ENCODE peak calls at places on chromosomes 1 and 21, in eight cellular contexts. One of them, this sample, is unnamed.

GRCh38 chr1:204294371-204294770 is 65.4 kb downstream of the PLEKHA6 start:
- DNase-seq in CD4-positive, CD25-positive, alpha-beta regulatory T cell: no peak
- DNase-seq in upper lobe of right lung: no peak
- DNase-seq in tibial artery: peak; percentile 83
- DNase-seq in prostate gland: no peak
- DNase-seq in IMR-90: peak; percentile 97
- DNase-seq in GM12878: no peak
- DNase-seq in psoas muscle: peak; percentile 71
- DNase-seq in this sample: peak; percentile 63

GRCh38 chr1:210587547-210587946 is 258.8 kb downstream of the HHAT start:
- DNase-seq in CD4-positive, CD25-positive, alpha-beta regulatory T cell: no peak
- DNase-seq in GM12878: no peak
- DNase-seq in tibial artery: no peak
- DNase-seq in upper lobe of right lung: no peak
- DNase-seq in IMR-90: peak; percentile 25
- DNase-seq in psoas muscle: no peak
- DNase-seq in prostate gland: no peak
- DNase-seq in this sample: no peak

GRCh38 chr21:43340491-43341348 is 86.2 kb downstream of the SIK1 start:
- DNase-seq in IMR-90: peak; percentile 95
- DNase-seq in prostate gland: no peak
- DNase-seq in tibial artery: no peak
- DNase-seq in upper lobe of right lung: no peak
- DNase-seq in CD4-positive, CD25-positive, alpha-beta regulatory T cell: no peak
- DNase-seq in GM12878: no peak
- DNase-seq in psoas muscle: peak; percentile 41
- DNase-seq in this sample: no peak

GRCh38 chr1:208048904-208049303 is 138.0 kb upstream of the CD34 start:
- DNase-seq in GM12878: no peak
- DNase-seq in psoas muscle: no peak
- DNase-seq in IMR-90: no peak
- DNase-seq in prostate gland: no peak
- DNase-seq in upper lobe of right lung: no peak
- DNase-seq in CD4-positive, CD25-positive, alpha-beta regulatory T cell: no peak
- DNase-seq in tibial artery: no peak
- DNase-seq in this sample: no peak

GRCh38 chr21:46562964-46563607 is 41.8 kb downstream of the S100B start:
- DNase-seq in upper lobe of right lung: no peak
- DNase-seq in psoas muscle: peak; percentile 60
- DNase-seq in CD4-positive, CD25-positive, alpha-beta regulatory T cell: no peak
- DNase-seq in GM12878: no peak
- DNase-seq in IMR-90: no peak
- DNase-seq in tibial artery: no peak
- DNase-seq in prostate gland: no peak
- DNase-seq in this sample: peak; percentile 69

GRCh38 chr1:5494518-5494917 is 497.7 kb downstream of the NPHP4 start:
- DNase-seq in prostate gland: peak; percentile 62
- DNase-seq in upper lobe of right lung: no peak
- DNase-seq in GM12878: no peak
- DNase-seq in tibial artery: no peak
- DNase-seq in psoas muscle: no peak
- DNase-seq in IMR-90: no peak
- DNase-seq in CD4-positive, CD25-positive, alpha-beta regulatory T cell: no peak
- DNase-seq in this sample: peak; percentile 1

GRCh38 chr1:160094291-160094625 is 4.2 kb downstream of the IGSF8 start:
- DNase-seq in prostate gland: no peak
- DNase-seq in GM12878: no peak
- DNase-seq in CD4-positive, CD25-positive, alpha-beta regulatory T cell: no peak
- DNase-seq in tibial artery: no peak
- DNase-seq in psoas muscle: no peak
- DNase-seq in IMR-90: no peak
- DNase-seq in upper lobe of right lung: no peak
- DNase-seq in this sample: no peak

GRCh38 chr1:152946248-152946647 is 758 bp upstream of the SPRR5 start:
- DNase-seq in upper lobe of right lung: no peak
- DNase-seq in GM12878: no peak
- DNase-seq in prostate gland: no peak
- DNase-seq in IMR-90: no peak
- DNase-seq in psoas muscle: no peak
- DNase-seq in CD4-positive, CD25-positive, alpha-beta regulatory T cell: no peak
- DNase-seq in tibial artery: no peak
- DNase-seq in this sample: no peak

GRCh38 chr1:167934407-167935251 is 1.9 kb upstream of the DCAF6 start:
- DNase-seq in prostate gland: no peak
- DNase-seq in CD4-positive, CD25-positive, alpha-beta regulatory T cell: no peak
- DNase-seq in upper lobe of right lung: no peak
- DNase-seq in IMR-90: peak; percentile 65
- DNase-seq in tibial artery: no peak
- DNase-seq in psoas muscle: no peak
- DNase-seq in GM12878: no peak
- DNase-seq in this sample: no peak

GRCh38 chr1:169193191-169193850 is 86.8 kb downstream of the ATP1B1 start:
- DNase-seq in tibial artery: peak; percentile 20
- DNase-seq in psoas muscle: no peak
- DNase-seq in prostate gland: no peak
- DNase-seq in IMR-90: peak; percentile 17
- DNase-seq in upper lobe of right lung: no peak
- DNase-seq in CD4-positive, CD25-positive, alpha-beta regulatory T cell: no peak
- DNase-seq in GM12878: no peak
- DNase-seq in this sample: no peak

GRCh38 chr1:67404212-67404620 is 26.0 kb downstream of the SERBP1 start:
- DNase-seq in tibial artery: no peak
- DNase-seq in prostate gland: no peak
- DNase-seq in psoas muscle: no peak
- DNase-seq in GM12878: no peak
- DNase-seq in CD4-positive, CD25-positive, alpha-beta regulatory T cell: no peak
- DNase-seq in IMR-90: peak; percentile 46
- DNase-seq in upper lobe of right lung: no peak
- DNase-seq in this sample: no peak

GRCh38 chr1:157103283-157103682 is 3.7 kb upstream of the ETV3L start:
- DNase-seq in tibial artery: no peak
- DNase-seq in prostate gland: no peak
- DNase-seq in psoas muscle: no peak
- DNase-seq in IMR-90: no peak
- DNase-seq in GM12878: no peak
- DNase-seq in CD4-positive, CD25-positive, alpha-beta regulatory T cell: no peak
- DNase-seq in upper lobe of right lung: no peak
- DNase-seq in this sample: no peak

GRCh38 chr1:224700915-224701531 is 84.9 kb downstream of the CNIH3 start:
- DNase-seq in tibial artery: no peak
- DNase-seq in upper lobe of right lung: no peak
- DNase-seq in IMR-90: peak; percentile 7
- DNase-seq in prostate gland: no peak
- DNase-seq in CD4-positive, CD25-positive, alpha-beta regulatory T cell: peak; percentile 2
- DNase-seq in GM12878: peak; percentile 9
- DNase-seq in psoas muscle: no peak
- DNase-seq in this sample: no peak

GRCh38 chr1:41282679-41283317 is 40.7 kb upstream of the SCMH1 start:
- DNase-seq in prostate gland: no peak
- DNase-seq in GM12878: no peak
- DNase-seq in CD4-positive, CD25-positive, alpha-beta regulatory T cell: no peak
- DNase-seq in IMR-90: peak; percentile 13
- DNase-seq in upper lobe of right lung: no peak
- DNase-seq in psoas muscle: peak; percentile 65
- DNase-seq in tibial artery: peak; percentile 26
- DNase-seq in this sample: peak; percentile 80

GRCh38 chr1:179228783-179229213 is 679 bp downstream of the ABL2 start:
- DNase-seq in GM12878: no peak
- DNase-seq in CD4-positive, CD25-positive, alpha-beta regulatory T cell: peak; percentile 15
- DNase-seq in IMR-90: peak; percentile 15
- DNase-seq in psoas muscle: peak; percentile 64
- DNase-seq in tibial artery: peak; percentile 37
- DNase-seq in upper lobe of right lung: peak; percentile 74
- DNase-seq in prostate gland: peak; percentile 26
- DNase-seq in this sample: peak; percentile 87

DNA sequence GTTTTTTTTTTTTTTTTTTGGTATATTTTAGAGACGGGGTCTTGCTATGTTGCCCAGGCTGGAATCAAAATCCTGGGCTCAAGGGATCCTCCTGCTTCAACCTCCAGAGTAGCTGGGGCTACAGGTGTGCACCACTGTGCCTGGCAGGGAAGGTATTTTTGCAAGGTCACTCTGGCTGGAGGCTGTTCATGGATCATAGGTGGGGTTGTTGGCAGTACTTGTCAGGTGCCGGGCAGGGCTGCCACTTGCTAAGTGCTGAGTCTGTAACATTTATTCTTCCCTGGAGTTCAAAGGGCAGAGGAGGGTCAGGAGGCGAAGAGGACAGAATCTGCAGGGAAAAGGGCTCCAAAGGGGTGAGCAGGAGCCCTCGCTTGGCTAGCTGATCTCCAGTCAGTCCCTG is 24.1 kb downstream of the A3GALT2 start:
- DNase-seq in CD4-positive, CD25-positive, alpha-beta regulatory T cell: no peak
- DNase-seq in prostate gland: no peak
- DNase-seq in IMR-90: no peak
- DNase-seq in tibial artery: peak; percentile 15
- DNase-seq in upper lobe of right lung: peak; percentile 48
- DNase-seq in GM12878: no peak
- DNase-seq in psoas muscle: no peak
- DNase-seq in this sample: peak; percentile 62
- H3K4me1 ChIP-seq in CD4-positive, CD25-positive, alpha-beta regulatory T cell: peaks cover 7% of the 10 kb centered on the region
- H3K4me1 ChIP-seq in prostate gland: no peaks in the 10 kb centered on the region
- H3K4me1 ChIP-seq in IMR-90: peaks cover 7% of the 10 kb centered on the region
- H3K4me1 ChIP-seq in tibial artery: peaks cover 44% of the 10 kb centered on the region
- H3K4me1 ChIP-seq in upper lobe of right lung: peaks cover 29% of the 10 kb centered on the region
- H3K4me1 ChIP-seq in GM12878: no peaks in the 10 kb centered on the region
- H3K4me1 ChIP-seq in psoas muscle: no peaks in the 10 kb centered on the region
- H3K4me1 ChIP-seq in this sample: no peaks in the 10 kb centered on the region

GRCh38 chr1:116795482-116795829 is 41.2 kb downstream of the CD2 start:
- DNase-seq in GM12878: no peak
- DNase-seq in IMR-90: no peak
- DNase-seq in upper lobe of right lung: no peak
- DNase-seq in tibial artery: no peak
- DNase-seq in CD4-positive, CD25-positive, alpha-beta regulatory T cell: no peak
- DNase-seq in prostate gland: no peak
- DNase-seq in psoas muscle: no peak
- DNase-seq in this sample: no peak
- H3K4me3 ChIP-seq in GM12878: peak overlapping the region; percentile 14
- H3K4me3 ChIP-seq in IMR-90: no peak overlapping the region
- H3K4me3 ChIP-seq in upper lobe of right lung: no peak overlapping the region
- H3K4me3 ChIP-seq in tibial artery: no peak overlapping the region
- H3K4me3 ChIP-seq in CD4-positive, CD25-positive, alpha-beta regulatory T cell: no peak overlapping the region
- H3K4me3 ChIP-seq in prostate gland: no peak overlapping the region
- H3K4me3 ChIP-seq in psoas muscle: no peak overlapping the region
- H3K4me3 ChIP-seq in this sample: no peak overlapping the region

GRCh38 chr1:236167154-236167553 is 24.8 kb downstream of the GPR137B start:
- DNase-seq in psoas muscle: no peak
- DNase-seq in tibial artery: no peak
- DNase-seq in upper lobe of right lung: no peak
- DNase-seq in prostate gland: no peak
- DNase-seq in GM12878: no peak
- DNase-seq in IMR-90: no peak
- DNase-seq in CD4-positive, CD25-positive, alpha-beta regulatory T cell: no peak
- DNase-seq in this sample: no peak
- H3K9me3 ChIP-seq in psoas muscle: peaks cover 4% of the 10 kb centered on the region
- H3K9me3 ChIP-seq in tibial artery: no peaks in the 10 kb centered on the region
- H3K9me3 ChIP-seq in upper lobe of right lung: no peaks in the 10 kb centered on the region
- H3K9me3 ChIP-seq in prostate gland: no peaks in the 10 kb centered on the region
- H3K9me3 ChIP-seq in GM12878: peaks cover 18% of the 10 kb centered on the region
- H3K9me3 ChIP-seq in IMR-90: no peaks in the 10 kb centered on the region
- H3K9me3 ChIP-seq in CD4-positive, CD25-positive, alpha-beta regulatory T cell: peaks cover 4% of the 10 kb centered on the region
- H3K9me3 ChIP-seq in this sample: no peaks in the 10 kb centered on the region

GRCh38 chr1:230123280-230124186 is 56.5 kb downstream of the GALNT2 start:
- DNase-seq in psoas muscle: no peak
- DNase-seq in GM12878: peak; percentile 97
- DNase-seq in CD4-positive, CD25-positive, alpha-beta regulatory T cell: peak; percentile 80
- DNase-seq in upper lobe of right lung: no peak
- DNase-seq in IMR-90: peak; percentile 89
- DNase-seq in tibial artery: no peak
- DNase-seq in prostate gland: no peak
- DNase-seq in this sample: no peak
- H3K4me1 ChIP-seq in psoas muscle: peaks cover 39% of the 10 kb centered on the region
- H3K4me1 ChIP-seq in GM12878: peaks cover 60% of the 10 kb centered on the region
- H3K4me1 ChIP-seq in CD4-positive, CD25-positive, alpha-beta regulatory T cell: peaks cover 7% of the 10 kb centered on the region
- H3K4me1 ChIP-seq in upper lobe of right lung: peaks cover 7% of the 10 kb centered on the region
- H3K4me1 ChIP-seq in IMR-90: peaks cover 26% of the 10 kb centered on the region
- H3K4me1 ChIP-seq in tibial artery: peaks cover 29% of the 10 kb centered on the region
- H3K4me1 ChIP-seq in prostate gland: no peaks in the 10 kb centered on the region
- H3K4me1 ChIP-seq in this sample: peaks cover 3% of the 10 kb centered on the region

GRCh38 chr1:30358510-30358909 is 364.9 kb downstream of the MATN1 start:
- DNase-seq in tibial artery: no peak
- DNase-seq in CD4-positive, CD25-positive, alpha-beta regulatory T cell: no peak
- DNase-seq in GM12878: no peak
- DNase-seq in psoas muscle: no peak
- DNase-seq in prostate gland: no peak
- DNase-seq in upper lobe of right lung: no peak
- DNase-seq in IMR-90: no peak
- DNase-seq in this sample: no peak
- H3K4me3 ChIP-seq in tibial artery: no peak overlapping the region
- H3K4me3 ChIP-seq in CD4-positive, CD25-positive, alpha-beta regulatory T cell: no peak overlapping the region
- H3K4me3 ChIP-seq in GM12878: no peak overlapping the region
- H3K4me3 ChIP-seq in psoas muscle: no peak overlapping the region
- H3K4me3 ChIP-seq in prostate gland: no peak overlapping the region
- H3K4me3 ChIP-seq in upper lobe of right lung: no peak overlapping the region
- H3K4me3 ChIP-seq in IMR-90: no peak overlapping the region
- H3K4me3 ChIP-seq in this sample: no peak overlapping the region

This sample was measured in aorta.